ENCODE peak calls at places on chromosome 9, in eight cellular contexts. A is stimulated activated CD8-positive, alpha-beta memory T cell treated with anti-CD3 and anti-CD28 coated beads, Interleukin-7, amount 100 ng/mL, for 4 hours; Z is pulmonary artery endothelial cell; H is brain pericyte; S is left lung; J is iPS-NIHi11; O is kidney tubule cell; I is GM18507. Q is an unnamed sample.
A peak's percentile ranks its signal among the peaks of the same experiment; 100 is the strongest.

GRCh38 chr9:125415583-125416443 is 154.2 kb downstream of the GAPVD1 start:
- DNase-seq in A (no peak), Z (no peak), H (no peak), S (peak; percentile 65), J (no peak), O (no peak), I (no peak), Q (no peak)

GRCh38 chr9:24487250-24487861 is 58.3 kb downstream of the IZUMO3 start:
- DNase-seq in A (no peak), Z (no peak), H (no peak), S (no peak), J (no peak), O (no peak), I (no peak), Q (no peak)

GRCh38 chr9:14434971-14435718 is 121.2 kb upstream of the NFIB start:
- DNase-seq in A (no peak), Z (no peak), H (no peak), S (no peak), J (no peak), O (no peak), I (no peak), Q (no peak)

GRCh38 chr9:107732781-107733529 is 243.4 kb upstream of the KLF4 start:
- DNase-seq in A (no peak), Z (no peak), H (no peak), S (no peak), J (no peak), O (peak; percentile 82), I (no peak), Q (no peak)

GRCh38 chr9:92954886-92955285 is 7.6 kb downstream of the FGD3 start:
- DNase-seq in A (no peak), Z (no peak), H (no peak), S (no peak), J (no peak), O (no peak), I (no peak), Q (no peak)

GRCh38 chr9:22374021-22374420 is 72.6 kb upstream of the DMRTA1 start:
- DNase-seq in A (no peak), Z (no peak), H (no peak), S (no peak), J (no peak), O (no peak), I (no peak), Q (no peak)

GRCh38 chr9:69584746-69585145 is 87.4 kb downstream of the APBA1 start:
- DNase-seq in A (no peak), Z (no peak), H (no peak), S (no peak), J (no peak), O (peak; percentile 46), I (no peak), Q (no peak)

GRCh38 chr9:24096756-24097155 is 270.7 kb upstream of the ELAVL2 start:
- DNase-seq in A (no peak), Z (no peak), H (no peak), S (no peak), J (no peak), O (no peak), I (no peak), Q (no peak)

GRCh38 chr9:33289501-33289900 is 815 bp upstream of the NFX1 start:
- DNase-seq in A (no peak), Z (no peak), H (no peak), S (no peak), J (no peak), O (no peak), I (no peak), Q (no peak)

GRCh38 chr9:135590486-135591079 is 29.0 kb downstream of the PAEP start:
- DNase-seq in A (no peak), Z (no peak), H (no peak), S (no peak), J (no peak), O (no peak), I (no peak), Q (no peak)

GRCh38 chr9:89425024-89425805 is 72.7 kb downstream of the SEMA4D start:
- DNase-seq in A (no peak), Z (peak; percentile 11), H (no peak), S (no peak), J (no peak), O (peak; percentile 61), I (no peak), Q (no peak)

GRCh38 chr9:7234144-7234543 is 476.4 kb downstream of the KDM4C start:
- DNase-seq in A (no peak), Z (no peak), H (no peak), S (no peak), J (peak; percentile 61), O (peak; percentile 43), I (peak; percentile 2), Q (no peak)

GRCh38 chr9:95112436-95113280 is 204.9 kb downstream of the FANCC start:
- DNase-seq in A (no peak), Z (no peak), H (no peak), S (no peak), J (no peak), O (no peak), I (no peak), Q (no peak)

GRCh38 chr9:99115947-99116543 is 11.1 kb downstream of the TGFBR1 start:
- DNase-seq in A (no peak), Z (no peak), H (no peak), S (no peak), J (no peak), O (no peak), I (no peak), Q (no peak)

GRCh38 chr9:137303893-137304382 is 1.9 kb upstream of the NRARP start:
- DNase-seq in A (no peak), Z (no peak), H (no peak), S (peak; percentile 76), J (no peak), O (no peak), I (no peak), Q (no peak)

GRCh38 chr9:134068742-134069535 is 1.1 kb upstream of the BRD3 start:
- DNase-seq in A (no peak), Z (no peak), H (no peak), S (no peak), J (no peak), O (no peak), I (no peak), Q (no peak)

GRCh38 chr9:109289186-109289585 is 31.7 kb downstream of the EPB41L4B start:
- DNase-seq in A (no peak), Z (no peak), H (no peak), S (no peak), J (peak; percentile 29), O (no peak), I (no peak), Q (no peak)

GRCh38 chr9:79116064-79116463 is 455.7 kb upstream of the TLE4 start:
- DNase-seq in A (no peak), Z (no peak), H (no peak), S (no peak), J (no peak), O (no peak), I (no peak), Q (no peak)

GRCh38 chr9:23590601-23591000 is 235.4 kb downstream of the ELAVL2 start:
- DNase-seq in A (no peak), Z (no peak), H (no peak), S (no peak), J (no peak), O (peak; percentile 32), I (no peak), Q (no peak)

GRCh38 chr9:89463986-89464901 is 33.7 kb downstream of the SEMA4D start:
- DNase-seq in A (peak; percentile 89), Z (no peak), H (no peak), S (no peak), J (no peak), O (peak; percentile 36), I (peak; percentile 62), Q (peak; percentile 85)

GRCh38 chr9:134919316-134919715 is 1.6 kb upstream of the FCN1 start:
- DNase-seq in A (no peak), Z (no peak), H (no peak), S (no peak), J (no peak), O (no peak), I (no peak), Q (no peak)

GRCh38 chr9:20255052-20255451 is 367.2 kb downstream of the MLLT3 start:
- DNase-seq in A (no peak), Z (no peak), H (no peak), S (no peak), J (no peak), O (no peak), I (no peak), Q (no peak)

GRCh38 chr9:117414220-117414905 is 494 bp downstream of the ASTN2 start:
- DNase-seq in A (no peak), Z (no peak), H (no peak), S (peak; percentile 80), J (peak; percentile 60), O (peak; percentile 48), I (no peak), Q (no peak)

GRCh38 chr9:134335095-134335489 is 8.8 kb downstream of the RXRA start:
- DNase-seq in A (no peak), Z (no peak), H (no peak), S (peak; percentile 23), J (no peak), O (peak; percentile 84), I (no peak), Q (no peak)

GRCh38 chr9:33248606-33249005 is 8.6 kb downstream of the SPINK4 start:
- DNase-seq in A (no peak), Z (no peak), H (no peak), S (no peak), J (no peak), O (no peak), I (no peak), Q (no peak)

GRCh38 chr9:131266301-131267229 is 9.7 kb downstream of the FAM78A start:
- DNase-seq in A (no peak), Z (no peak), H (no peak), S (peak; percentile 71), J (no peak), O (no peak), I (no peak), Q (no peak)

GRCh38 chr9:130433168-130433946 is 11.4 kb upstream of the ASS1 start:
- DNase-seq in A (no peak), Z (no peak), H (peak; percentile 78), S (peak; percentile 81), J (peak; percentile 96), O (peak; percentile 43), I (no peak), Q (no peak)

GRCh38 chr9:34993502-34994428 is 4.2 kb downstream of the DNAJB5 start:
- DNase-seq in A (no peak), Z (no peak), H (no peak), S (no peak), J (no peak), O (peak; percentile 59), I (no peak), Q (no peak)

GRCh38 chr9:114174876-114175771 is 19.8 kb downstream of the COL27A1 start:
- DNase-seq in A (no peak), Z (no peak), H (no peak), S (no peak), J (no peak), O (peak; percentile 68), I (no peak), Q (no peak)

GRCh38 chr9:38641985-38642864 is 21.8 kb upstream of the ANKRD18A start:
- DNase-seq in A (no peak), Z (peak; percentile 8), H (peak; percentile 47), S (no peak), J (peak; percentile 69), O (peak; percentile 57), I (no peak), Q (no peak)

Q was measured in GM12878.